ENCODE peak calls at places on chromosomes 7 and 10, in nine cellular contexts. H is psoas muscle; K is NB4; F is T-helper 1 cell; X is Calu3; T is fibroblast of mammary gland; Y is activated T-cell treated with anti-CD3 and anti-CD28 coated beads, Interleukin-2, amount 50 U/mL, for 24 hours; Q is HS-27A; S is activated T-helper 1 cell treated with anti-CD3 and anti-CD28 coated beads, Interleukin-12 subunit alpha, Interleukin-12 subunit beta, Interleukin-2, Interleukin-4 antibody, amounts not matched to agents 30 ng/mL and 10 ng/mL and 1 ng/mL, durations not matched to agents 14 hours and 24 hours and 36 hours. J is an unnamed sample.

GRCh38 chr10:113711142-113711541 is 31.4 kb downstream of the CASP7 start:
- DNase-seq in Y (no peak), S (no peak), K (no peak), X (no peak), T (no peak), H (no peak), Q (no peak), F (no peak), J (peak)

GRCh38 chr7:157668221-157668883 is 331.5 kb downstream of the DNAJB6 start:
- DNase-seq in H (no peak), S (no peak), Y (no peak), X (no peak), T (no peak), F (no peak), Q (no peak), K (peak), J (no peak)

GRCh38 chr10:101938316-101939272 is 95.0 kb upstream of the KCNIP2 start:
- DNase-seq in T (peak), F (no peak), Q (no peak), H (no peak), K (no peak), Y (no peak), S (no peak), X (peak), J (peak)

GRCh38 chr10:71302874-71303568 is 16.0 kb upstream of the SLC29A3 start:
- DNase-seq in H (no peak), X (peak), T (peak), F (no peak), Y (no peak), Q (no peak), S (no peak), K (peak), J (no peak)

GRCh38 chr10:70335246-70335613 is 47.2 kb downstream of the LRRC20 start:
- DNase-seq in K (no peak), Q (no peak), F (no peak), Y (no peak), S (no peak), H (no peak), T (peak), X (no peak), J (no peak)

GRCh38 chr7:2553831-2554581 is 1.3 kb downstream of the BRAT1 start:
- DNase-seq in Q (no peak), K (no peak), X (no peak), Y (no peak), F (no peak), S (no peak), H (no peak), T (no peak), J (no peak)

GRCh38 chr10:95675403-95676116 is 18.2 kb downstream of the TCTN3 start:
- DNase-seq in X (no peak), K (no peak), H (no peak), Q (no peak), Y (no peak), F (no peak), T (no peak), S (no peak), J (no peak)

GRCh38 chr10:58384536-58384998 is 643 bp upstream of the TFAM start:
- DNase-seq in F (no peak), Y (no peak), X (no peak), K (no peak), Q (no peak), S (no peak), T (no peak), H (no peak), J (no peak)

GRCh38 chr7:46257766-46258448 is 336.8 kb upstream of the IGFBP3 start:
- DNase-seq in X (peak), Q (peak), K (no peak), F (no peak), H (no peak), Y (no peak), T (peak), S (no peak), J (no peak)

GRCh38 chr10:95906675-95907453 is 911 bp upstream of the CC2D2B start:
- DNase-seq in K (peak), S (peak), Y (peak), Q (peak), X (peak), T (peak), H (peak), F (no peak), J (peak)

GRCh38 chr10:116183733-116184447 is 89.1 kb downstream of the GFRA1 start:
- DNase-seq in F (no peak), Y (no peak), Q (no peak), K (peak), X (no peak), S (no peak), H (no peak), T (peak), J (peak)